ENCODE peak calls at places on chromosomes 11 and 22, in nine cellular contexts. N is activated CD4-positive, alpha-beta T cell treated with anti-CD3 and anti-CD28 coated beads for 48 hours; O is retina; D is stimulated activated CD4-positive, alpha-beta T cell treated with anti-CD3 and anti-CD28 coated beads, TNF-alpha, amount 100 ng/mL, for 4 hours; J is stimulated activated CD8-positive, alpha-beta memory T cell treated with anti-CD3 and anti-CD28 coated beads, Interleukin-15, amount 100 ng/mL, for 1 hour; T is stromal cell of bone marrow; P is kidney glomerular epithelial cell; S is GM12891; H is fibroblast of the aortic adventitia. L is an unnamed sample.

GRCh38 chr22:20155330-20156041 is 4.6 kb upstream of the CCDC188 start:
- DNase-seq in N (no peak), O (peak), D (no peak), J (no peak), T (peak), P (no peak), S (no peak), H (peak), L (peak)

GRCh38 chr11:65645710-65646109 is 7.8 kb downstream of the SIPA1 start:
- DNase-seq in N (no peak), O (no peak), D (no peak), J (no peak), T (no peak), P (no peak), S (no peak), H (peak), L (no peak)

GRCh38 chr11:109946322-109946846 is 146.8 kb upstream of the ZC3H12C start:
- DNase-seq in N (peak), O (peak), D (peak), J (peak), T (peak), P (peak), S (no peak), H (peak), L (peak)

GRCh38 chr11:31557991-31558390 is 48.4 kb downstream of the ELP4 start:
- DNase-seq in N (no peak), O (no peak), D (no peak), J (no peak), T (peak), P (no peak), S (no peak), H (peak), L (no peak)

GRCh38 chr22:20316217-20316843 is 3.5 kb downstream of the DGCR6L start:
- DNase-seq in N (no peak), O (peak), D (no peak), J (no peak), T (no peak), P (no peak), S (no peak), H (no peak), L (no peak)

GRCh38 chr11:109109150-109109549 is 312.8 kb upstream of the C11orf87 start:
- DNase-seq in N (no peak), O (no peak), D (no peak), J (no peak), T (no peak), P (no peak), S (no peak), H (no peak), L (no peak)

GRCh38 chr11:72685560-72686480 is 11.6 kb upstream of the PDE2A start:
- DNase-seq in N (peak), O (no peak), D (peak), J (no peak), T (no peak), P (no peak), S (no peak), H (peak), L (no peak)

GRCh38 chr22:30210235-30210831 is 36.2 kb downstream of the LIF start:
- DNase-seq in N (no peak), O (peak), D (no peak), J (no peak), T (no peak), P (no peak), S (no peak), H (peak), L (no peak)

GRCh38 chr22:21970037-21970799 is 12.4 kb downstream of the TOP3B start:
- DNase-seq in N (no peak), O (no peak), D (no peak), J (no peak), T (no peak), P (no peak), S (no peak), H (no peak), L (no peak)

GRCh38 chr11:78564037-78564888 is 10.4 kb downstream of the NARS2 start:
- DNase-seq in N (peak), O (peak), D (no peak), J (no peak), T (no peak), P (peak), S (no peak), H (peak), L (peak)

GRCh38 chr11:102974552-102975280 is 19.2 kb upstream of the MMP13 start:
- DNase-seq in N (no peak), O (no peak), D (no peak), J (no peak), T (no peak), P (peak), S (no peak), H (peak), L (no peak)

GRCh38 chr22:44734801-44735517 is 17.4 kb upstream of the ARHGAP8 start:
- DNase-seq in N (no peak), O (no peak), D (no peak), J (no peak), T (no peak), P (no peak), S (no peak), H (no peak), L (no peak)

L was measured in NAMALWA.